ENCODE peak calls at places on chromosomes 6 and 20, in seven cellular contexts. One of them, this sample, is unnamed.

GRCh38 chr20:64114356-64114971 is 7.1 kb upstream of the NPBWR2 start:
- DNase-seq in heart right ventricle: no peak
- DNase-seq in cardiac fibroblast: no peak
- DNase-seq in adrenal gland: peak
- DNase-seq in AG10803: no peak
- DNase-seq in endodermal cell: peak
- DNase-seq in choroid plexus epithelial cell: no peak
- DNase-seq in this sample: no peak

GRCh38 chr20:63924241-63924640 is 29.3 kb downstream of the DNAJC5 start:
- DNase-seq in heart right ventricle: no peak
- DNase-seq in cardiac fibroblast: no peak
- DNase-seq in adrenal gland: no peak
- DNase-seq in AG10803: no peak
- DNase-seq in endodermal cell: no peak
- DNase-seq in choroid plexus epithelial cell: no peak
- DNase-seq in this sample: no peak

GRCh38 chr6:132598473-132598872 is 8.9 kb upstream of the TAAR5 start:
- DNase-seq in heart right ventricle: no peak
- DNase-seq in cardiac fibroblast: peak
- DNase-seq in adrenal gland: no peak
- DNase-seq in AG10803: no peak
- DNase-seq in endodermal cell: peak
- DNase-seq in choroid plexus epithelial cell: no peak
- DNase-seq in this sample: no peak

GRCh38 chr6:168683621-168684020 is 242.6 kb downstream of the SMOC2 start:
- DNase-seq in heart right ventricle: no peak
- DNase-seq in cardiac fibroblast: no peak
- DNase-seq in adrenal gland: peak
- DNase-seq in AG10803: no peak
- DNase-seq in endodermal cell: no peak
- DNase-seq in choroid plexus epithelial cell: no peak
- DNase-seq in this sample: no peak

GRCh38 chr6:31355540-31355988 is 1.4 kb downstream of the HLA-B start:
- DNase-seq in heart right ventricle: no peak
- DNase-seq in cardiac fibroblast: no peak
- DNase-seq in adrenal gland: no peak
- DNase-seq in AG10803: no peak
- DNase-seq in endodermal cell: no peak
- DNase-seq in choroid plexus epithelial cell: no peak
- DNase-seq in this sample: no peak

GRCh38 chr6:100948381-100949133 is 67.4 kb upstream of the ASCC3 start:
- DNase-seq in heart right ventricle: no peak
- DNase-seq in cardiac fibroblast: peak
- DNase-seq in adrenal gland: no peak
- DNase-seq in AG10803: peak
- DNase-seq in endodermal cell: no peak
- DNase-seq in choroid plexus epithelial cell: peak
- DNase-seq in this sample: peak

GRCh38 chr6:108764580-108764950 is 83.7 kb upstream of the ARMC2 start:
- DNase-seq in heart right ventricle: no peak
- DNase-seq in cardiac fibroblast: no peak
- DNase-seq in adrenal gland: no peak
- DNase-seq in AG10803: no peak
- DNase-seq in endodermal cell: no peak
- DNase-seq in choroid plexus epithelial cell: no peak
- DNase-seq in this sample: no peak

GRCh38 chr20:41618807-41619294 is 674 bp upstream of the CHD6 start:
- DNase-seq in heart right ventricle: no peak
- DNase-seq in cardiac fibroblast: no peak
- DNase-seq in adrenal gland: no peak
- DNase-seq in AG10803: no peak
- DNase-seq in endodermal cell: no peak
- DNase-seq in choroid plexus epithelial cell: no peak
- DNase-seq in this sample: no peak

GRCh38 chr6:26388014-26388413 is 5.1 kb downstream of the BTN2A2 start:
- DNase-seq in heart right ventricle: no peak
- DNase-seq in cardiac fibroblast: no peak
- DNase-seq in adrenal gland: no peak
- DNase-seq in AG10803: no peak
- DNase-seq in endodermal cell: peak
- DNase-seq in choroid plexus epithelial cell: no peak
- DNase-seq in this sample: no peak

GRCh38 chr6:24982231-24982630 is 46.5 kb upstream of the RIPOR2 start:
- DNase-seq in heart right ventricle: no peak
- DNase-seq in cardiac fibroblast: peak
- DNase-seq in adrenal gland: no peak
- DNase-seq in AG10803: peak
- DNase-seq in endodermal cell: no peak
- DNase-seq in choroid plexus epithelial cell: peak
- DNase-seq in this sample: peak

GRCh38 chr20:23918896-23919295 is 39.3 kb upstream of the CST5 start:
- DNase-seq in heart right ventricle: no peak
- DNase-seq in cardiac fibroblast: no peak
- DNase-seq in adrenal gland: no peak
- DNase-seq in AG10803: no peak
- DNase-seq in endodermal cell: no peak
- DNase-seq in choroid plexus epithelial cell: no peak
- DNase-seq in this sample: no peak

GRCh38 chr6:82000551-82000950 is 247.0 kb downstream of the IBTK start:
- DNase-seq in heart right ventricle: no peak
- DNase-seq in cardiac fibroblast: no peak
- DNase-seq in adrenal gland: no peak
- DNase-seq in AG10803: no peak
- DNase-seq in endodermal cell: no peak
- DNase-seq in choroid plexus epithelial cell: no peak
- DNase-seq in this sample: no peak

GRCh38 chr6:82006027-82006738 is 241.4 kb downstream of the IBTK start:
- DNase-seq in heart right ventricle: no peak
- DNase-seq in cardiac fibroblast: peak
- DNase-seq in adrenal gland: peak
- DNase-seq in AG10803: peak
- DNase-seq in endodermal cell: peak
- DNase-seq in choroid plexus epithelial cell: peak
- DNase-seq in this sample: peak
- TF ChIP-seq CTCF in heart right ventricle: peak
- TF ChIP-seq CTCF in cardiac fibroblast: peak
- TF ChIP-seq CTCF in adrenal gland: peak
- TF ChIP-seq CTCF in AG10803: peak
- TF ChIP-seq CTCF in endodermal cell: peak
- TF ChIP-seq CTCF in choroid plexus epithelial cell: peak
- TF ChIP-seq CTCF in this sample: peak

DNA sequence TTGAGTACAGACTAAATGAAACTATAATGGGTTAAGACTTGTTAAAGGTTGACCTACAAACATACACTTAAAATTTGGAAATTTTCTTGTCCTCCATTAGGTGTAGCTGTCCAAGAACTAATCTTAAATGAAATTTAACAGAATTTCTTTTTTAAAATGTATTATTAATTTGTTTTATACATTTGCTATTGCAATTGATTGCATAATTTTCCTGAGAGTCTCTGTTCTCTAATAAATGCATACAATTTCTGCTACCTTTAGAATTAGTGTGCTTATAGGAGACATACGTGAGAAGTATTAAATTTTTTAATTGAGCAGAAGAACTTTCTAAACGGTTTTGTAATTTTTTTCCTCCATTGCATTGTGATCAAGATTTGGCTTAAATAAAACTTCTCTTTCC is 1.5 kb downstream of the FAM135A start:
- DNase-seq in heart right ventricle: no peak
- DNase-seq in cardiac fibroblast: no peak
- DNase-seq in adrenal gland: no peak
- DNase-seq in AG10803: no peak
- DNase-seq in endodermal cell: no peak
- DNase-seq in choroid plexus epithelial cell: no peak
- DNase-seq in this sample: peak
- H3K4me3 ChIP-seq in heart right ventricle: peak
- H3K4me3 ChIP-seq in cardiac fibroblast: peak
- H3K4me3 ChIP-seq in adrenal gland: peak
- H3K4me3 ChIP-seq in AG10803: no peak
- H3K4me3 ChIP-seq in endodermal cell: peak
- H3K4me3 ChIP-seq in choroid plexus epithelial cell: no peak
- H3K4me3 ChIP-seq in this sample: peak

GRCh38 chr6:124795879-124796838 is 166.1 kb upstream of the RNF217 start:
- DNase-seq in heart right ventricle: peak
- DNase-seq in cardiac fibroblast: peak
- DNase-seq in adrenal gland: peak
- DNase-seq in AG10803: no peak
- DNase-seq in endodermal cell: peak
- DNase-seq in choroid plexus epithelial cell: peak
- DNase-seq in this sample: no peak
- TF ChIP-seq CTCF in heart right ventricle: peak
- TF ChIP-seq CTCF in cardiac fibroblast: peak
- TF ChIP-seq CTCF in adrenal gland: peak
- TF ChIP-seq CTCF in AG10803: peak
- TF ChIP-seq CTCF in endodermal cell: peak
- TF ChIP-seq CTCF in choroid plexus epithelial cell: peak
- TF ChIP-seq CTCF in this sample: no peak

GRCh38 chr6:5999688-6000608 is 6.8 kb downstream of the NRN1 start:
- DNase-seq in heart right ventricle: no peak
- DNase-seq in cardiac fibroblast: no peak
- DNase-seq in adrenal gland: no peak
- DNase-seq in AG10803: no peak
- DNase-seq in endodermal cell: peak
- DNase-seq in choroid plexus epithelial cell: no peak
- DNase-seq in this sample: no peak
- H3K4me3 ChIP-seq in heart right ventricle: peak
- H3K4me3 ChIP-seq in cardiac fibroblast: no peak
- H3K4me3 ChIP-seq in adrenal gland: no peak
- H3K4me3 ChIP-seq in AG10803: peak
- H3K4me3 ChIP-seq in endodermal cell: peak
- H3K4me3 ChIP-seq in choroid plexus epithelial cell: no peak
- H3K4me3 ChIP-seq in this sample: no peak

DNA sequence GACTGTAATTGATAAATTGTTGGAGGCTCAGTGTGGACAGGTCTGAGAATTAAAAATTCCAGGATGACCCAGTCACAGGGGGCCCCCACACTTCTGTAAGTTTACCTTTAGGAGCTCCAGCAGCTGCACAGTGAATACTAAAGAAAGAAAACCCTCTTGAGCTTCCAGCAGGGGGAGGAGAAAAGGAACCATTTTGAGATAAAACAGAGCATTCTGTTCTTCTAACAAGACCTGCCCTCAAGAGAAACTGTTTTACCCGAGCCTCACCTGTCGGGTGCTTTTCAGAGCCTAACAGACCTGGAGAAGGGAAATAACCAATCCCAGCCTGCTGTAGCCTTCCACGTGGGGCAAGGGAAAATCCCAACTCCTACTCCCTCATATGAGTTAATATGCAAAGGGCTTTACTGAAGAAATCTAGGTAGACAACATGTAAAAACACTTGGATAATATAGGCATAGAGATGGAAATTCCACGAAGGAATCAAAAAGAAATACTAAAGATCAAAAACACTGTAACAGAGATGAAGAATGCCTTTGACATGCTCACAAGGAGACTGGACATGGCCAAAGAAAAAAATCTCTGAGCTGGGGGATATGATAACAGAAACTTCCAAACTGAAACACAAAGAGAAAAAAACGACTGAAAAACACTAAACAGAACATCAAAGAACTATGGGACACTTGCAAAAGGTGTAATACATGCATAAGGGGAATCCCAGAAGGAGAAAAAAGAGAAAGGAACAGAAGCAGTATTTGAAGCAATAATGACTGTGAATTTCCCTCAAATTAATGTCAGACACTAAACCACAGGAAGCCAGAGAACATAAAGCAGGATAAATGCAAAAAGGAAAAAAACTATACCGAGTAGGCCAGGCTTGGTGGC is 117.6 kb upstream of the ARID1B start:
- DNase-seq in heart right ventricle: no peak
- DNase-seq in cardiac fibroblast: no peak
- DNase-seq in adrenal gland: no peak
- DNase-seq in AG10803: no peak
- DNase-seq in endodermal cell: no peak
- DNase-seq in choroid plexus epithelial cell: no peak
- DNase-seq in this sample: no peak
- TF ChIP-seq CTCF in heart right ventricle: no peak
- TF ChIP-seq CTCF in cardiac fibroblast: no peak
- TF ChIP-seq CTCF in adrenal gland: no peak
- TF ChIP-seq CTCF in AG10803: peak
- TF ChIP-seq CTCF in endodermal cell: peak
- TF ChIP-seq CTCF in choroid plexus epithelial cell: peak
- TF ChIP-seq CTCF in this sample: no peak

GRCh38 chr6:57421503-57421902 is 104.1 kb downstream of the PRIM2 start:
- DNase-seq in heart right ventricle: no peak
- DNase-seq in cardiac fibroblast: no peak
- DNase-seq in adrenal gland: no peak
- DNase-seq in AG10803: peak
- DNase-seq in endodermal cell: no peak
- DNase-seq in choroid plexus epithelial cell: peak
- DNase-seq in this sample: peak
- H3K4me3 ChIP-seq in heart right ventricle: no peak
- H3K4me3 ChIP-seq in cardiac fibroblast: no peak
- H3K4me3 ChIP-seq in adrenal gland: no peak
- H3K4me3 ChIP-seq in AG10803: no peak
- H3K4me3 ChIP-seq in endodermal cell: no peak
- H3K4me3 ChIP-seq in choroid plexus epithelial cell: no peak
- H3K4me3 ChIP-seq in this sample: no peak

DNA sequence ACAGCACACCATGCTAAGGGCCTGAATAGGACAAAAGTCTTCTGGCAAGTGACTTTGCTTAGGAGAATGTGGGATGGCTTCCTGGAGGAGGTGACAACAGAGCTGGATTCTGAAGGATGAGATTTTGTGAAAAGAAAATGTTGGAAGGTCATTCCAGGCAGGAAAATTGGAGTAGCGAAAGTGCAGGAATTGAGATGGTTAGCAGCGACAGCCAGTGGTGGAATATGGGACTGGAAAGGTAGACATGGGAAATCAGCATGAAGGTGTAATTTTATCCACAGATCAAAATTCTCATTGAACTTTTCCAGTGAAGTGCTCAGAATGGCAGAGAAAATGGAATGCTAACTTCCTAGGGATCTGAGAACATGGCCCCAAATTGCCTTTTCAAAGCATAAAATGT is 5.7 kb upstream of the BACH2 start:
- DNase-seq in heart right ventricle: no peak
- DNase-seq in cardiac fibroblast: no peak
- DNase-seq in adrenal gland: no peak
- DNase-seq in AG10803: no peak
- DNase-seq in endodermal cell: no peak
- DNase-seq in choroid plexus epithelial cell: no peak
- DNase-seq in this sample: no peak
- TF ChIP-seq CTCF in heart right ventricle: no peak
- TF ChIP-seq CTCF in cardiac fibroblast: no peak
- TF ChIP-seq CTCF in adrenal gland: peak
- TF ChIP-seq CTCF in AG10803: peak
- TF ChIP-seq CTCF in endodermal cell: no peak
- TF ChIP-seq CTCF in choroid plexus epithelial cell: no peak
- TF ChIP-seq CTCF in this sample: peak